ENCODE peak calls at places on chromosomes 7 and 10, in five cellular contexts. S is IMR-90, I is neuronal stem cell, J is H9, U is H1. E is an unnamed sample.

GRCh38 chr10:132942101-132942739 is at the start of gene CFAP46:
- DNase-seq in S (peak; percentile 44), I (peak; percentile 71), J (peak; percentile 78), U (peak; percentile 90), E (peak; percentile 68)

GRCh38 chr7:118713039-118713438 is 488.5 kb downstream of the ANKRD7 start:
- DNase-seq in S (no peak), I (no peak), J (no peak), U (no peak), E (no peak)

GRCh38 chr7:1230411-1231213 is 2.1 kb upstream of the UNCX start:
- DNase-seq in S (no peak), I (no peak), J (peak; percentile 52), U (no peak), E (no peak)

GRCh38 chr10:76779163-76779820 is 858.3 kb downstream of the KCNMA1 start:
- DNase-seq in S (peak; percentile 23), I (peak; percentile 48), J (peak; percentile 28), U (peak; percentile 50), E (peak; percentile 55)

GRCh38 chr7:106744507-106745180 is 83.7 kb upstream of the CCDC71L start:
- DNase-seq in S (no peak), I (peak; percentile 14), J (no peak), U (no peak), E (no peak)

GRCh38 chr7:70788276-70788675 is 343.7 kb upstream of the GALNT17 start:
- DNase-seq in S (no peak), I (no peak), J (no peak), U (no peak), E (no peak)

GRCh38 chr10:49431426-49431825 is 35.5 kb upstream of the DRGX start:
- DNase-seq in S (no peak), I (no peak), J (no peak), U (no peak), E (peak; percentile 2)

GRCh38 chr7:150941983-150942590 is 36.0 kb downstream of the KCNH2 start:
- DNase-seq in S (no peak), I (no peak), J (peak; percentile 73), U (no peak), E (no peak)

GRCh38 chr10:99709480-99710229 is 22.3 kb downstream of the COX15 start:
- DNase-seq in S (peak; percentile 73), I (no peak), J (peak; percentile 40), U (no peak), E (peak; percentile 79)

GRCh38 chr7:561631-562393 is 42.2 kb upstream of the PDGFA start:
- DNase-seq in S (no peak), I (no peak), J (no peak), U (no peak), E (no peak)

GRCh38 chr10:104735036-104735435 is 93.9 kb downstream of the SORCS3 start:
- DNase-seq in S (no peak), I (no peak), J (peak; percentile 74), U (peak; percentile 64), E (no peak)

GRCh38 chr7:50339990-50340500 is 35.5 kb downstream of the IKZF1 start:
- DNase-seq in S (no peak), I (no peak), J (no peak), U (no peak), E (no peak)

GRCh38 chr7:116443101-116443523 is 56.4 kb upstream of the CAV2 start:
- DNase-seq in S (peak; percentile 97), I (no peak), J (no peak), U (no peak), E (peak; percentile 82)

GRCh38 chr10:13450078-13450477 is 78.7 kb downstream of the BEND7 start:
- DNase-seq in S (peak; percentile 72), I (no peak), J (no peak), U (no peak), E (no peak)

GRCh38 chr7:2926898-2927405 is 82.8 kb upstream of the GNA12 start:
- DNase-seq in S (no peak), I (no peak), J (peak; percentile 19), U (no peak), E (no peak)

GRCh38 chr10:4947039-4947634 is 16.1 kb upstream of the AKR1C1 start:
- DNase-seq in S (peak; percentile 71), I (no peak), J (no peak), U (no peak), E (peak; percentile 72)

GRCh38 chr10:110273474-110273873 is 31.2 kb downstream of the SMNDC1 start:
- DNase-seq in S (peak; percentile 90), I (no peak), J (no peak), U (no peak), E (peak; percentile 74)

GRCh38 chr10:43427166-43427825 is 9.6 kb upstream of the ZNF487 start:
- DNase-seq in S (no peak), I (no peak), J (no peak), U (no peak), E (no peak)

GRCh38 chr7:148700693-148701092 is 2.0 kb downstream of the CUL1 start:
- DNase-seq in S (peak; percentile 50), I (no peak), J (no peak), U (no peak), E (peak; percentile 68)

GRCh38 chr7:148698397-148699023 is at the start of gene CUL1:
- DNase-seq in S (peak; percentile 52), I (peak; percentile 74), J (peak; percentile 65), U (peak; percentile 82), E (peak; percentile 76)

GRCh38 chr7:148697950-148698396 is 730 bp upstream of the CUL1 start:
- DNase-seq in S (peak; percentile 23), I (no peak), J (no peak), U (no peak), E (peak; percentile 26)

GRCh38 chr7:148699772-148700629 is 1.3 kb downstream of the CUL1 start:
- DNase-seq in S (peak; percentile 39), I (peak; percentile 62), J (no peak), U (no peak), E (peak; percentile 52)

DNA sequence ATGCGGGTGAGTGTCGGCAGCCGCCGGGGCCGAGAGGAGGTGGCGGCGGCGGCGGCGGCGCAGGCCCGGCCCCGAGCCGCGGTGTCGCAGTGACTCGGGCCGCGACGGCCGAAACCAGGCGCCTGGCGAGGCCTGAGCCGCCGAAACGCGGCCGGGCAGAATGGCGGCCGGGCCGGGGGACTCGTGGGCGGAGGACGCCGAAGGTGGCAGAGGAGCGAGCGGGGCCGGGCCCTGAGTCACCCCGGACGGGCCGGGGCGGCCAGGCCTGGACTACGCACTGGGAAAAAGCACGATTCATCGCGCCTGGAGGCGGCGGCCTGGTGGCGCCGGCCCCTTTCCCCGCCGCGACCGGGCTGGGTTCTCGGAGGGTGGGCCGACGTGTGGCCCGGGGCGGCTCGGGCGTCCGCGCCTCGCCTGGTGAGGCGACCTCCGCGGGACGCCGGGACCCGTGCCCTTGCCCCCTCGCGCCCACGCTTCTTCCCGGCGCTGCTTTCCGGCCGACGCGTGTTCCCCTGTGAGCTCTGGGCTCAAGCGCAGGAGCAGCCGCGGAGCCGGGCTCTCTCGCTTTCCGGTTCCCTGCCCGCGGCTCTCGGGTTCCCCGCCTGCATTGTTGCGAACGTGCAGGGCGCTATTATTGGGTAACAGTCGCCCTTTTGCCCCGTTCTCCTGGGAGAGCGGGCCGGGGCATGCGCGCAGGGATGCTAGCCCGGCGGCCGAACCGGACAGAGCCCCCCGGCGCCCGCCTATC is 495 bp downstream of the CUL1 start:
- DNase-seq in S (peak; percentile 45), I (peak; percentile 24), J (peak; percentile 50), U (peak; percentile 77), E (peak; percentile 62)
- H4K91ac ChIP-seq in S (peak overlapping the region; percentile 71), I (peak overlapping the region; percentile 70), J (peak overlapping the region; percentile 69), U (peak overlapping the region; percentile 29), E (peak overlapping the region; percentile 93)

GRCh38 chr10:30557884-30558283 is 71.7 kb downstream of the LYZL2 start:
- DNase-seq in S (peak; percentile 47), I (no peak), J (no peak), U (no peak), E (peak; percentile 36)

GRCh38 chr10:30555465-30555864 is 74.1 kb downstream of the LYZL2 start:
- DNase-seq in S (no peak), I (no peak), J (no peak), U (no peak), E (no peak)

GRCh38 chr10:30558411-30558810 is 71.1 kb downstream of the LYZL2 start:
- DNase-seq in S (no peak), I (no peak), J (no peak), U (no peak), E (no peak)

GRCh38 chr10:30554443-30554831 is 75.1 kb downstream of the LYZL2 start:
- DNase-seq in S (no peak), I (no peak), J (no peak), U (no peak), E (no peak)

DNA sequence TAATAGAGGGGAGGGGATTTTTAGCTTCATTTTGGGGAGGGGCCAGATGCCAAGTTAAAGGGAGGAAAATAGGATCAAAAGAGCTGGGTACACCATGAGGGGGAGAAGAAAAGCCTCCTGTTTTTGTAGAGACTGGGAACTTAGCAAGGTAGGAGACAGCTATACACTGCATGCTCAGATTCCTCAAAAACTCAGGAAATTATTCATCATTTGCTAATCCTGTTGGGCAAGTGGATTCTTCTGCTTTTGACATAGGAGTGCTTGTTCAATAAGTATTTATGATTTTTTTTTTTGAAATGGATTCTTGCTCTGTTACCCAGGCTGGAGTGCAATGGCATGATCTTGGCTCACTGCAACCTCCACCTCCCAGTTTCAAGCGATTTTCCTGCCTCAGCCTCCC is 73.4 kb downstream of the LYZL2 start:
- DNase-seq in S (no peak), I (no peak), J (no peak), U (no peak), E (no peak)
- H2BK15ac ChIP-seq in S (no peak overlapping the region), I (no peak overlapping the region), J (no peak overlapping the region), U (no peak overlapping the region), E (no peak overlapping the region)

DNA sequence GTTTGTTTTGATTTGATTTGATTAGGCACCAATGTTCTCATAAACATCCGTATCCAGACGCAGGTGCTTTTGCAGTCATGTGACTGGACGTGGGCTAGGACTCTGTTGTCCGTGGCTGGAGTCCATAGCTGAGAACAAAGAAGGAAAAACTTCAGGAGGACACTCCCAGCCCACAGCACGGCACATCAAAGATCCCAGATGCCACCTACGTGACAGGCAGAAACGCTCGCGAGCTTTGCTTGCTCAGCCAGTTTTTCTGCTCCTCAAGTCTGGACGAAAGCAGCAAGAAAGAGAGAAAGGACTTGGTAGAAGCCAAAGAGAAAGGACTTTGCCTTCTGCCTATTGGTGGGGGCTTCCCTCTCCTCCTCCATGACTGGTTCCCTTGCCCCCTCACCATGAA is 6.9 kb upstream of the ZKSCAN1 start:
- DNase-seq in S (no peak), I (no peak), J (no peak), U (no peak), E (no peak)
- H4K91ac ChIP-seq in S (no peak overlapping the region), I (no peak overlapping the region), J (no peak overlapping the region), U (no peak overlapping the region), E (no peak overlapping the region)

GRCh38 chr10:96279219-96279641 is 7.9 kb upstream of the BLNK start:
- DNase-seq in S (no peak), I (no peak), J (no peak), U (no peak), E (no peak)
- H2BK15ac ChIP-seq in S (no peak overlapping the region), I (no peak overlapping the region), J (no peak overlapping the region), U (no peak overlapping the region), E (no peak overlapping the region)